ENCODE peak calls at places on chromosomes 5 and 9, in seven cellular contexts. I, B, X, Y, R, O and K are unnamed samples.

GRCh38 chr5:52757527-52757926 is 30.2 kb upstream of the ITGA1 start:
- DNase-seq in I (no peak), Y (no peak), R (no peak), O (no peak), B (no peak), X (no peak), K (no peak)

GRCh38 chr5:1961952-1962595 is 79.3 kb upstream of the IRX4 start:
- DNase-seq in B (no peak), Y (no peak), O (no peak), X (no peak), I (no peak), R (no peak), K (peak)

GRCh38 chr5:150051657-150052195 is 34.6 kb downstream of the CSF1R start:
- DNase-seq in I (no peak), Y (no peak), R (no peak), O (no peak), X (no peak), B (no peak), K (no peak)

GRCh38 chr5:127353761-127354160 is 63.2 kb downstream of the MEGF10 start:
- DNase-seq in I (no peak), R (no peak), X (no peak), Y (no peak), O (no peak), B (no peak), K (no peak)

GRCh38 chr9:102950341-102950740 is 44.8 kb upstream of the CYLC2 start:
- DNase-seq in Y (no peak), B (no peak), X (no peak), R (no peak), I (no peak), O (no peak), K (no peak)

GRCh38 chr9:112558476-112558875 is 71.8 kb downstream of the KIAA1958 start:
- DNase-seq in X (no peak), I (no peak), O (no peak), Y (no peak), R (no peak), B (no peak), K (no peak)

GRCh38 chr9:79280691-79281090 is 291.1 kb upstream of the TLE4 start:
- DNase-seq in B (no peak), Y (no peak), O (no peak), X (no peak), R (no peak), I (no peak), K (no peak)

GRCh38 chr9:4225291-4226119 is 74.4 kb downstream of the GLIS3 start:
- DNase-seq in X (no peak), R (no peak), Y (no peak), O (no peak), I (no peak), B (no peak), K (no peak)

GRCh38 chr9:121888438-121888775 is 204.7 kb downstream of the TTLL11 start:
- DNase-seq in X (no peak), Y (no peak), R (peak), O (no peak), I (no peak), B (no peak), K (no peak)

GRCh38 chr5:127746756-127747155 is 43.6 kb downstream of the CCDC192 start:
- DNase-seq in R (no peak), I (no peak), B (no peak), X (no peak), O (no peak), Y (no peak), K (no peak)

GRCh38 chr5:170743876-170744212 is 39.7 kb upstream of the GABRP start:
- DNase-seq in Y (no peak), X (peak), O (no peak), R (no peak), B (no peak), I (no peak), K (no peak)